ENCODE peak calls at places on chromosome 2, in eight cellular contexts. One of them, this sample, is unnamed.

GRCh38 chr2:42342061-42342794 is 18.8 kb downstream of the COX7A2L start:
- DNase-seq in stimulated activated CD4-positive, alpha-beta T cell treated with anti-CD3 and anti-CD28 coated beads, Interleukin-4, amount 100 ng/mL, for 1 hour: no peak
- DNase-seq in GM03348: peak; percentile 87
- DNase-seq in lung: no peak
- DNase-seq in HT-29: no peak
- DNase-seq in left lobe of liver: no peak
- DNase-seq in choroid plexus epithelial cell: peak; percentile 93
- DNase-seq in H9: peak; percentile 38
- DNase-seq in this sample: peak; percentile 79

GRCh38 chr2:31324000-31324633 is 90.2 kb downstream of the EHD3 start:
- DNase-seq in stimulated activated CD4-positive, alpha-beta T cell treated with anti-CD3 and anti-CD28 coated beads, Interleukin-4, amount 100 ng/mL, for 1 hour: no peak
- DNase-seq in GM03348: no peak
- DNase-seq in lung: no peak
- DNase-seq in HT-29: no peak
- DNase-seq in left lobe of liver: no peak
- DNase-seq in choroid plexus epithelial cell: peak; percentile 30
- DNase-seq in H9: no peak
- DNase-seq in this sample: no peak

GRCh38 chr2:28228419-28228995 is 164.2 kb upstream of the FOSL2 start:
- DNase-seq in stimulated activated CD4-positive, alpha-beta T cell treated with anti-CD3 and anti-CD28 coated beads, Interleukin-4, amount 100 ng/mL, for 1 hour: no peak
- DNase-seq in GM03348: no peak
- DNase-seq in lung: no peak
- DNase-seq in HT-29: no peak
- DNase-seq in left lobe of liver: no peak
- DNase-seq in choroid plexus epithelial cell: peak; percentile 48
- DNase-seq in H9: no peak
- DNase-seq in this sample: no peak

GRCh38 chr2:235573331-235574221 is 79.7 kb downstream of the AGAP1 start:
- DNase-seq in stimulated activated CD4-positive, alpha-beta T cell treated with anti-CD3 and anti-CD28 coated beads, Interleukin-4, amount 100 ng/mL, for 1 hour: no peak
- DNase-seq in GM03348: no peak
- DNase-seq in lung: no peak
- DNase-seq in HT-29: no peak
- DNase-seq in left lobe of liver: no peak
- DNase-seq in choroid plexus epithelial cell: no peak
- DNase-seq in H9: no peak
- DNase-seq in this sample: no peak

GRCh38 chr2:73832905-73833304 is 4.1 kb downstream of the STAMBP start:
- DNase-seq in stimulated activated CD4-positive, alpha-beta T cell treated with anti-CD3 and anti-CD28 coated beads, Interleukin-4, amount 100 ng/mL, for 1 hour: no peak
- DNase-seq in GM03348: no peak
- DNase-seq in lung: no peak
- DNase-seq in HT-29: no peak
- DNase-seq in left lobe of liver: no peak
- DNase-seq in choroid plexus epithelial cell: peak; percentile 53
- DNase-seq in H9: no peak
- DNase-seq in this sample: no peak

GRCh38 chr2:11321847-11322246 is 22.6 kb downstream of the ROCK2 start:
- DNase-seq in stimulated activated CD4-positive, alpha-beta T cell treated with anti-CD3 and anti-CD28 coated beads, Interleukin-4, amount 100 ng/mL, for 1 hour: no peak
- DNase-seq in GM03348: no peak
- DNase-seq in lung: no peak
- DNase-seq in HT-29: no peak
- DNase-seq in left lobe of liver: no peak
- DNase-seq in choroid plexus epithelial cell: no peak
- DNase-seq in H9: no peak
- DNase-seq in this sample: no peak

GRCh38 chr2:42072349-42073118 is 24.7 kb downstream of the PKDCC start:
- DNase-seq in stimulated activated CD4-positive, alpha-beta T cell treated with anti-CD3 and anti-CD28 coated beads, Interleukin-4, amount 100 ng/mL, for 1 hour: no peak
- DNase-seq in GM03348: no peak
- DNase-seq in lung: no peak
- DNase-seq in HT-29: peak; percentile 66
- DNase-seq in left lobe of liver: no peak
- DNase-seq in choroid plexus epithelial cell: peak; percentile 61
- DNase-seq in H9: peak; percentile 50
- DNase-seq in this sample: no peak

GRCh38 chr2:134818321-134818720 is 20.1 kb upstream of the ACMSD start:
- DNase-seq in stimulated activated CD4-positive, alpha-beta T cell treated with anti-CD3 and anti-CD28 coated beads, Interleukin-4, amount 100 ng/mL, for 1 hour: no peak
- DNase-seq in GM03348: no peak
- DNase-seq in lung: no peak
- DNase-seq in HT-29: no peak
- DNase-seq in left lobe of liver: no peak
- DNase-seq in choroid plexus epithelial cell: no peak
- DNase-seq in H9: no peak
- DNase-seq in this sample: no peak

GRCh38 chr2:31131871-31132270 is 6.4 kb downstream of the GALNT14 start:
- DNase-seq in stimulated activated CD4-positive, alpha-beta T cell treated with anti-CD3 and anti-CD28 coated beads, Interleukin-4, amount 100 ng/mL, for 1 hour: no peak
- DNase-seq in GM03348: no peak
- DNase-seq in lung: no peak
- DNase-seq in HT-29: peak; percentile 3
- DNase-seq in left lobe of liver: no peak
- DNase-seq in choroid plexus epithelial cell: no peak
- DNase-seq in H9: peak; percentile 44
- DNase-seq in this sample: no peak

GRCh38 chr2:53545159-53546055 is 222.2 kb upstream of the CHAC2 start:
- DNase-seq in stimulated activated CD4-positive, alpha-beta T cell treated with anti-CD3 and anti-CD28 coated beads, Interleukin-4, amount 100 ng/mL, for 1 hour: no peak
- DNase-seq in GM03348: no peak
- DNase-seq in lung: no peak
- DNase-seq in HT-29: no peak
- DNase-seq in left lobe of liver: no peak
- DNase-seq in choroid plexus epithelial cell: no peak
- DNase-seq in H9: no peak
- DNase-seq in this sample: no peak

GRCh38 chr2:102069311-102069974 is 73.1 kb upstream of the IL1R1 start:
- DNase-seq in stimulated activated CD4-positive, alpha-beta T cell treated with anti-CD3 and anti-CD28 coated beads, Interleukin-4, amount 100 ng/mL, for 1 hour: no peak
- DNase-seq in GM03348: no peak
- DNase-seq in lung: no peak
- DNase-seq in HT-29: no peak
- DNase-seq in left lobe of liver: peak; percentile 41
- DNase-seq in choroid plexus epithelial cell: no peak
- DNase-seq in H9: no peak
- DNase-seq in this sample: no peak

GRCh38 chr2:68742638-68743037 is 8.0 kb downstream of the ARHGAP25 start:
- DNase-seq in stimulated activated CD4-positive, alpha-beta T cell treated with anti-CD3 and anti-CD28 coated beads, Interleukin-4, amount 100 ng/mL, for 1 hour: no peak
- DNase-seq in GM03348: no peak
- DNase-seq in lung: no peak
- DNase-seq in HT-29: no peak
- DNase-seq in left lobe of liver: no peak
- DNase-seq in choroid plexus epithelial cell: no peak
- DNase-seq in H9: no peak
- DNase-seq in this sample: no peak

GRCh38 chr2:133138693-133139092 is 429.6 kb downstream of the NCKAP5 start:
- DNase-seq in stimulated activated CD4-positive, alpha-beta T cell treated with anti-CD3 and anti-CD28 coated beads, Interleukin-4, amount 100 ng/mL, for 1 hour: no peak
- DNase-seq in GM03348: no peak
- DNase-seq in lung: no peak
- DNase-seq in HT-29: no peak
- DNase-seq in left lobe of liver: no peak
- DNase-seq in choroid plexus epithelial cell: no peak
- DNase-seq in H9: peak; percentile 39
- DNase-seq in this sample: no peak

GRCh38 chr2:179818546-179818945 is 42.9 kb downstream of the ZNF385B start:
- DNase-seq in stimulated activated CD4-positive, alpha-beta T cell treated with anti-CD3 and anti-CD28 coated beads, Interleukin-4, amount 100 ng/mL, for 1 hour: no peak
- DNase-seq in GM03348: no peak
- DNase-seq in lung: no peak
- DNase-seq in HT-29: no peak
- DNase-seq in left lobe of liver: no peak
- DNase-seq in choroid plexus epithelial cell: peak; percentile 53
- DNase-seq in H9: no peak
- DNase-seq in this sample: no peak

GRCh38 chr2:128714285-128714684 is 395.6 kb upstream of the HS6ST1 start:
- DNase-seq in stimulated activated CD4-positive, alpha-beta T cell treated with anti-CD3 and anti-CD28 coated beads, Interleukin-4, amount 100 ng/mL, for 1 hour: no peak
- DNase-seq in GM03348: no peak
- DNase-seq in lung: no peak
- DNase-seq in HT-29: no peak
- DNase-seq in left lobe of liver: peak; percentile 36
- DNase-seq in choroid plexus epithelial cell: no peak
- DNase-seq in H9: no peak
- DNase-seq in this sample: no peak